ENCODE peak calls at places on chromosome 7, in ten cellular contexts. L is nucleus accumbens; F is HTR-8/SVneo; I is anterior cingulate cortex; B is activated CD8-positive, alpha-beta memory T cell treated with anti-CD3 and anti-CD28 coated beads for 48 hours; W is activated naive CD8-positive, alpha-beta T cell treated with anti-CD3 and anti-CD28 coated beads, Interleukin-2, amount 50 U/mL, for 16 hours; J is activated CD4-positive, alpha-beta T cell treated with anti-CD3 and anti-CD28 coated beads, Interleukin-2, amount 10 ng/mL, durations not matched to agents 7 days and 5 days; K is myocyte; D is effector CD4-positive, alpha-beta T cell; X is A549. C is an unnamed sample.

GRCh38 chr7:155947051-155947450 is 134.8 kb upstream of the SHH start:
- DNase-seq in L (no peak), F (no peak), I (no peak), B (no peak), W (no peak), J (no peak), K (peak), D (no peak), X (peak), C (no peak)

GRCh38 chr7:129298268-129298893 is 73.6 kb downstream of the AHCYL2 start:
- DNase-seq in L (no peak), F (peak), I (no peak), B (no peak), W (peak), J (peak), K (peak), D (peak), X (peak), C (peak)

GRCh38 chr7:29123611-29124190 is 22.6 kb downstream of the CPVL start:
- DNase-seq in L (no peak), F (no peak), I (no peak), B (no peak), W (no peak), J (no peak), K (no peak), D (no peak), X (no peak), C (no peak)

GRCh38 chr7:151251926-151252835 is 3.7 kb upstream of the SMARCD3 start:
- DNase-seq in L (peak), F (peak), I (peak), B (no peak), W (no peak), J (no peak), K (peak), D (no peak), X (peak), C (no peak)

GRCh38 chr7:134589491-134589941 is 40.6 kb downstream of the AKR1B15 start:
- DNase-seq in L (no peak), F (no peak), I (no peak), B (no peak), W (no peak), J (no peak), K (peak), D (no peak), X (no peak), C (no peak)

GRCh38 chr7:155769701-155770100 is 42.6 kb downstream of the SHH start:
- DNase-seq in L (peak), F (no peak), I (peak), B (no peak), W (no peak), J (no peak), K (peak), D (no peak), X (no peak), C (no peak)

GRCh38 chr7:95246935-95247370 is 77.4 kb downstream of the PON1 start:
- DNase-seq in L (peak), F (peak), I (peak), B (no peak), W (no peak), J (peak), K (peak), D (no peak), X (peak), C (no peak)

GRCh38 chr7:149681274-149681673 is 92.1 kb downstream of the ZNF467 start:
- DNase-seq in L (no peak), F (no peak), I (no peak), B (no peak), W (no peak), J (no peak), K (no peak), D (no peak), X (no peak), C (no peak)

GRCh38 chr7:114082934-114083647 is 164.3 kb upstream of the PPP1R3A start:
- DNase-seq in L (no peak), F (no peak), I (no peak), B (no peak), W (no peak), J (no peak), K (no peak), D (no peak), X (no peak), C (no peak)

GRCh38 chr7:155422599-155423336 is 35.2 kb upstream of the EN2 start:
- DNase-seq in L (no peak), F (no peak), I (no peak), B (no peak), W (no peak), J (no peak), K (no peak), D (no peak), X (no peak), C (no peak)

GRCh38 chr7:159109092-159110035 is 35.3 kb downstream of the VIPR2 start:
- DNase-seq in L (no peak), F (no peak), I (no peak), B (no peak), W (no peak), J (no peak), K (no peak), D (no peak), X (no peak), C (no peak)

GRCh38 chr7:47979145-47979831 is at the start of gene HUS1:
- DNase-seq in L (peak), F (peak), I (peak), B (peak), W (peak), J (peak), K (peak), D (peak), X (peak), C (peak)

GRCh38 chr7:31811650-31812461 is 124.8 kb downstream of the PPP1R17 start:
- DNase-seq in L (no peak), F (no peak), I (no peak), B (no peak), W (no peak), J (no peak), K (peak), D (no peak), X (no peak), C (no peak)

GRCh38 chr7:116232402-116232749 is 22.0 kb downstream of the TES start:
- DNase-seq in L (no peak), F (no peak), I (no peak), B (no peak), W (no peak), J (no peak), K (no peak), D (no peak), X (no peak), C (no peak)

GRCh38 chr7:141073641-141074161 is at the start of gene TMEM178B:
- DNase-seq in L (no peak), F (no peak), I (no peak), B (no peak), W (no peak), J (peak), K (peak), D (no peak), X (no peak), C (no peak)

GRCh38 chr7:70794962-70795361 is 337.0 kb upstream of the GALNT17 start:
- DNase-seq in L (no peak), F (no peak), I (no peak), B (no peak), W (no peak), J (no peak), K (no peak), D (no peak), X (no peak), C (no peak)

GRCh38 chr7:590731-591551 is 71.3 kb upstream of the PDGFA start:
- DNase-seq in L (no peak), F (no peak), I (no peak), B (no peak), W (no peak), J (no peak), K (peak), D (no peak), X (no peak), C (no peak)

GRCh38 chr7:80942261-80943041 is 23.6 kb upstream of the SEMA3C start:
- DNase-seq in L (no peak), F (peak), I (no peak), B (no peak), W (no peak), J (no peak), K (peak), D (no peak), X (peak), C (no peak)

GRCh38 chr7:132500727-132501410 is 75.4 kb downstream of the PLXNA4 start:
- DNase-seq in L (no peak), F (no peak), I (no peak), B (no peak), W (no peak), J (no peak), K (no peak), D (no peak), X (peak), C (no peak)